ENCODE peak calls at places on chromosomes 6 and 20, in four cellular contexts. C is PC-3, E is H9, Z is A549. F is an unnamed sample.

GRCh38 chr20:48648482-48649051 is 179.2 kb downstream of the PREX1 start:
- DNase-seq in C (peak), E (no peak), Z (no peak), F (peak)

GRCh38 chr6:154039231-154039842 is at the start of gene OPRM1:
- DNase-seq in C (no peak), E (peak), Z (peak), F (peak)

GRCh38 chr20:64099880-64100565 is 7.3 kb downstream of the NPBWR2 start:
- DNase-seq in C (no peak), E (no peak), Z (no peak), F (no peak)

GRCh38 chr6:105869835-105870506 is 216.2 kb upstream of the PRDM1 start:
- DNase-seq in C (no peak), E (peak), Z (no peak), F (no peak)

GRCh38 chr20:37954626-37955025 is 51.7 kb downstream of the VSTM2L start:
- DNase-seq in C (no peak), E (peak), Z (no peak), F (no peak)

GRCh38 chr20:55252525-55252924 is 752.8 kb downstream of the CBLN4 start:
- DNase-seq in C (no peak), E (no peak), Z (no peak), F (no peak)

GRCh38 chr6:40754481-40755045 is 167.4 kb upstream of the LRFN2 start:
- DNase-seq in C (no peak), E (peak), Z (no peak), F (no peak)

GRCh38 chr6:113148576-113148975 is 708.6 kb upstream of the MARCKS start:
- DNase-seq in C (peak), E (no peak), Z (no peak), F (no peak)

GRCh38 chr6:95159557-95159956 is 417.8 kb upstream of the MANEA start:
- DNase-seq in C (no peak), E (no peak), Z (no peak), F (no peak)

GRCh38 chr6:49693512-49693911 is 19.8 kb downstream of the CRISP2 start:
- DNase-seq in C (no peak), E (no peak), Z (no peak), F (no peak)

GRCh38 chr6:53361549-53362031 is 12.8 kb upstream of the ELOVL5 start:
- DNase-seq in C (peak), E (no peak), Z (peak), F (no peak)

GRCh38 chr6:7568021-7568420 is 22.0 kb upstream of the SNRNP48 start:
- DNase-seq in C (no peak), E (no peak), Z (no peak), F (no peak)

GRCh38 chr20:4136078-4136966 is 121.0 kb upstream of the RNF24 start:
- DNase-seq in C (no peak), E (no peak), Z (peak), F (no peak)

GRCh38 chr6:158686791-158687381 is 37.0 kb downstream of the SYTL3 start:
- DNase-seq in C (no peak), E (no peak), Z (no peak), F (no peak)

GRCh38 chr6:109411034-109411433 is 28.8 kb upstream of the CD164 start:
- DNase-seq in C (peak), E (no peak), Z (no peak), F (peak)

GRCh38 chr6:54846243-54846856 is at the start of gene FAM83B:
- DNase-seq in C (no peak), E (peak), Z (no peak), F (peak)

GRCh38 chr6:83430606-83431544 is at the start of gene ME1:
- DNase-seq in C (peak), E (peak), Z (peak), F (peak)

GRCh38 chr20:62370115-62370806 is 3.1 kb upstream of the LAMA5 start:
- DNase-seq in C (peak), E (no peak), Z (peak), F (peak)

GRCh38 chr20:63651942-63652191 is 1.4 kb downstream of the STMN3 start:
- DNase-seq in C (no peak), E (no peak), Z (no peak), F (no peak)

GRCh38 chr20:36574278-36575065 is 1.1 kb downstream of the TGIF2 start:
- DNase-seq in C (peak), E (peak), Z (peak), F (peak)

DNA sequence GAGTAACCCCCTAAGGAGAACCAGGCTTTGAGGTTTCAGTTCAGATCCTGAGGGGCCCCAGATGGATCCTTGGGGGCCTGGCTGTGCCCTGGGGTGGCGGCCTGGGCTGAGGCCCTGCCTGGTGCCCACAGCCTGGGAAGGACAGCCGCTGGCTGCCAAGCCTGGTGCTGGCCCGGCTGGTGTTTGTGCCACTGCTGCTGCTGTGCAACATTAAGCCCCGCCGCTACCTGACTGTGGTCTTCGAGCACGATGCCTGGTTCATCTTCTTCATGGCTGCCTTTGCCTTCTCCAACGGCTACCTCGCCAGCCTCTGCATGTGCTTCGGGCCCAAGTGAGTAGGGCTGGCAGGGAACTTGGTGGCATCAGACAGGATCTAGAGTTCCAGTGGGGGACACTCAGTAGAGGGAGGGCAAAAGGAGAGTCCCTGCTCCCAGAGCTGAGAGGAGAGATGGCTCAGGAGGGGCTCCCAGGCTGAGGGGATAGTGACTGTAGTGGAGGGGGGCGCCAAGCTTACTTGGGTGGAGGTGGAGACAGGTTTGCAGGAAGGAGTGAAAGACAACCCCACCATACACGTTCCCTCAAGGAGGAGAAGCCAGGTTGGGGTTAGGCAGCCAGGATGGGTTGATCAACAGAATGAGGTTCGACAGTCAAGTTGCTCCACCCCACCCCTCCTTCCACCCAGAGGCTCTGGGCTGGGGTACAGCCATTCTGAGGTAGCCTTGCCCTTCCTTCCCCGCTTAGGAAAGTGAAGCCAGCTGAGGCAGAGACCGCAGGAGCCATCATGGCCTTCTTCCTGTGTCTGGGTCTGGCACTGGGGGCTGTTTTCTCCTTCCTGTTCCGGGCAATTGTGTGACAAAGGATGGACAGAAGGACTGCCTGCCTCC is 9.5 kb downstream of the SLC29A1 start:
- DNase-seq in C (no peak), E (no peak), Z (no peak), F (no peak)
- H3K27ac ChIP-seq in C (no peak), E (no peak), Z (no peak), F (peak)

DNA sequence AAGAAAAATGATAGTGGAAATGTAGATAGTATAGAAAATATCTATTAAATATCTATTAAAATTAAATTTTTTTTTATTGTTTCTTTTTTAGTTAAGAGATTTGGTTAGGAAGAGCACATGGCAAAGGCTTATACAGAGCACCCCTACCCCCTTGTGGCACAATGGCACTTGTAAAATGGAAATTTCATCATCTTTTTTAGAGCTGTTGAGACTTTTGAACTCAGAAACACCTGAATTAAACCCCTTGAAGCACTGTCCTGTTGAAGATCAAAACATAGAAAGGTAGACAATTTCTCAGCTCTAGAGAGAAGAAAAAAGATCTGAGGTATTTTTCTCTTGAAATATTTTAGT is 572.4 kb downstream of the PKHD1 start:
- DNase-seq in C (peak), E (no peak), Z (no peak), F (peak)
- TF ChIP-seq CTCF in C (peak), E (peak), Z (no peak), F (no peak)

GRCh38 chr20:32796383-32797159 is 23.2 kb upstream of the MAPRE1 start:
- DNase-seq in C (no peak), E (no peak), Z (no peak), F (no peak)
- H3K27ac ChIP-seq in C (no peak), E (no peak), Z (no peak), F (no peak)

DNA sequence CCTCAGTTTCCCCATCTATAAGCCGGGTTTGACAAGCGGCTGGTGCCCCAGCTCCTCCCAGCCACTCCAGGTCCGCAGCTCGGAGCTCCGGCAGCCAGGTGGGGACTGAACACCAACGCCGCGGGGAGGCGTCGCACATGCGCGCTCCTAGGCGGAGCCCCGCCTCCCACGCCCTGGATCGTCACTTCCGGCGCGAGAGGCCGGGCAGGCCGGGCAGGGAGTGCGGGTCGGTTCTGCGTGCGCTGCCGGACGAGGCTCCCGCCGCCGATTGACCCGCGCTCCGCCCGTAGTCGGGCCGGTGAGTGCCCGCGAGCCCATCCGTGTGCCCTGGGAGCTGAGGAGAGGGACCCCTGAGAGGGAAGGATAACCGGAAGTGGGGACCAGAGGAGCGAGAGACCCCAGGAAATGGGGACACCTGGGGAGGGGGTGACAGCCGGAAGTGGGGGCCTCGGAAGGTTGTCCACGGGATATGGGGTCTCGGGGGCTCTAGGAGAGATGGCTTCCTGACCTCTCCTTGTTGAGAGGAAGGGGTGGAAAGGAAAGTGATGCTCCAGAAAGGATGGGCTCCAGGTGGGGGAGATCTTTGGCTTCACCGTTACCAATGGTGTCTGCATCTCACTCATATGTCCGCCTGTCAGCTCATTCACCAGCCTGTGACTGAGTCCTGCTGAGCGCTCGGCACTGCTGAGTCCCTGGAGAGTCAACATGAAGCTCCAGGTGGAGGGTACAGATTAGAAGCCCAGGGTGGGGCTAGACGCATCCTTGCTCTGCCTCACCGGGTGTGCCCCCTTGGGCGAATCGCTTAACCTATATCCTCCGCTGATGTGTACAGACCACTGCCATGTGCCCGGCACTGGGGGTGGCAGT is at the start of gene TTPAL:
- DNase-seq in C (peak), E (peak), Z (peak), F (peak)
- TF ChIP-seq CTCF in C (peak), E (no peak), Z (peak), F (no peak)